ENCODE peak calls at places on chromosomes 5 and 9, in five cellular contexts. R is cardiac fibroblast; N is activated CD4-positive, alpha-beta T cell treated with anti-CD3 and anti-CD28 coated beads for 4 hours; Q is spleen; U is naive B cell. P is an unnamed sample.

GRCh38 chr5:141850786-141851185 is 27.4 kb downstream of the PCDH1 start:
- DNase-seq in U (no peak), R (no peak), N (no peak), Q (no peak), P (no peak)

GRCh38 chr9:93128011-93128714 is 5.9 kb downstream of the NINJ1 start:
- DNase-seq in Q (peak), R (no peak), U (no peak), N (no peak), P (no peak)

GRCh38 chr9:90972057-90972456 is 170.4 kb downstream of the SYK start:
- DNase-seq in U (no peak), Q (no peak), R (no peak), N (no peak), P (no peak)

GRCh38 chr9:135254176-135255032 is 166.9 kb downstream of the OLFM1 start:
- DNase-seq in Q (peak), U (no peak), N (no peak), R (no peak), P (peak)

GRCh38 chr9:72703574-72703973 is 182.2 kb downstream of the TMC1 start:
- DNase-seq in N (no peak), R (no peak), U (no peak), Q (no peak), P (no peak)

GRCh38 chr5:143921525-143922311 is 109.8 kb downstream of the HMHB1 start:
- DNase-seq in U (no peak), Q (no peak), N (no peak), R (peak), P (no peak)

GRCh38 chr5:176501333-176501732 is 35.9 kb downstream of the RNF44 start:
- DNase-seq in U (no peak), N (no peak), Q (no peak), R (peak), P (no peak)

GRCh38 chr9:97366889-97367288 is 45.0 kb upstream of the TDRD7 start:
- DNase-seq in U (no peak), Q (no peak), R (no peak), N (no peak), P (no peak)

GRCh38 chr9:20788526-20789421 is 104.7 kb downstream of the FOCAD start:
- DNase-seq in N (no peak), U (no peak), Q (no peak), R (no peak), P (no peak)

GRCh38 chr9:113587471-113588031 is 124.0 kb downstream of the RGS3 start:
- DNase-seq in U (no peak), Q (peak), R (peak), N (no peak), P (peak)

GRCh38 chr5:15704397-15704947 is 204.5 kb downstream of the FBXL7 start:
- DNase-seq in Q (no peak), N (no peak), R (no peak), U (no peak), P (no peak)

P was measured in left ventricle myocardium superior.